ENCODE peak calls at places on chromosomes 16 and 17, in eight cellular contexts. X is uterus; T is HCT116; L is CD4-positive, alpha-beta T cell; O is thoracic aorta; F is neural progenitor cell; V is OCI-LY7; Q is upper lobe of right lung. B is an unnamed sample. For H3K9me3, the result is how much of the 10 kb centered on the place peaks cover.

GRCh38 chr17:8015957-8016631 is 13.7 kb downstream of the GUCY2D start:
- DNase-seq in V (no peak), L (peak), F (peak), T (no peak), Q (peak), X (no peak), O (no peak), B (no peak)

GRCh38 chr17:14904406-14904805 is 360.7 kb downstream of the PMP22 start:
- DNase-seq in Q (no peak), L (no peak), O (no peak), V (no peak), T (no peak), F (no peak), X (no peak), B (no peak)

GRCh38 chr17:7538891-7539290 is 10.0 kb upstream of the TNFSF12 start:
- DNase-seq in T (no peak), F (no peak), V (no peak), O (no peak), Q (no peak), L (no peak), X (no peak), B (no peak)

GRCh38 chr17:40063034-40063765 is 435 bp downstream of the THRA start:
- DNase-seq in V (peak), F (peak), X (peak), T (no peak), O (no peak), Q (peak), L (peak), B (no peak)

GRCh38 chr17:41415833-41416335 is 8.5 kb downstream of the KRT37 start:
- DNase-seq in Q (no peak), L (no peak), F (no peak), O (no peak), T (no peak), X (peak), V (no peak), B (no peak)

GRCh38 chr16:23950291-23950894 is 114.6 kb downstream of the PRKCB start:
- DNase-seq in O (no peak), L (no peak), X (no peak), T (no peak), Q (no peak), F (no peak), V (no peak), B (no peak)

GRCh38 chr16:79885320-79885719 is 284.8 kb upstream of the MAF start:
- DNase-seq in F (no peak), T (no peak), Q (no peak), L (no peak), O (no peak), X (no peak), V (no peak), B (peak)

GRCh38 chr16:87850009-87851006 is 19.0 kb downstream of the SLC7A5 start:
- DNase-seq in L (peak), Q (peak), V (peak), O (no peak), X (peak), F (peak), T (no peak), B (no peak)

GRCh38 chr17:57294629-57295501 is 38.5 kb downstream of the MSI2 start:
- DNase-seq in L (peak), T (peak), F (no peak), Q (no peak), X (no peak), O (no peak), V (no peak), B (no peak)

GRCh38 chr17:48554412-48555090 is 9.6 kb upstream of the HOXB2 start:
- DNase-seq in X (no peak), T (no peak), Q (peak), L (no peak), O (no peak), V (no peak), F (peak), B (no peak)

GRCh38 chr16:10504404-10504885 is 76.0 kb downstream of the EMP2 start:
- DNase-seq in T (no peak), X (no peak), F (peak), O (no peak), L (no peak), V (no peak), Q (no peak), B (no peak)

GRCh38 chr16:19008245-19008644 is 24.5 kb downstream of the TMC7 start:
- DNase-seq in Q (no peak), T (no peak), L (no peak), F (peak), V (no peak), X (no peak), O (no peak), B (peak)

GRCh38 chr16:58022601-58023371 is 2.8 kb upstream of the MMP15 start:
- DNase-seq in T (no peak), Q (peak), F (no peak), V (no peak), L (no peak), X (peak), O (no peak), B (no peak)

GRCh38 chr17:59785091-59785799 is 77.8 kb downstream of the VMP1 start:
- DNase-seq in F (no peak), V (no peak), L (no peak), Q (no peak), T (no peak), O (no peak), X (no peak), B (no peak)

GRCh38 chr16:87061521-87061920 is 255.7 kb downstream of the C16orf95 start:
- DNase-seq in F (no peak), Q (no peak), L (no peak), T (no peak), V (no peak), O (no peak), X (no peak), B (no peak)

GRCh38 chr17:5537251-5537650 is 47.1 kb downstream of the NLRP1 start:
- DNase-seq in T (no peak), O (no peak), V (no peak), L (no peak), X (no peak), F (no peak), Q (no peak), B (no peak)

GRCh38 chr16:15502041-15502725 is 67.8 kb downstream of the BMERB1 start:
- DNase-seq in V (no peak), L (no peak), O (no peak), F (no peak), X (no peak), Q (no peak), T (peak), B (no peak)

GRCh38 chr16:24993722-24994686 is 21.2 kb downstream of the ARHGAP17 start:
- DNase-seq in L (no peak), O (no peak), X (no peak), V (no peak), Q (no peak), T (peak), F (no peak), B (no peak)

GRCh38 chr17:27549251-27549919 is 81.6 kb upstream of the LGALS9 start:
- DNase-seq in X (no peak), O (no peak), L (no peak), F (no peak), V (no peak), T (no peak), Q (no peak), B (no peak)

GRCh38 chr16:324451-325334 is 27.8 kb downstream of the AXIN1 start:
- DNase-seq in O (no peak), F (no peak), V (peak), Q (no peak), T (no peak), L (peak), X (no peak), B (no peak)

GRCh38 chr16:23679274-23679985 is 741 bp downstream of the PLK1 start:
- DNase-seq in F (peak), Q (no peak), L (no peak), V (peak), T (no peak), O (no peak), X (no peak), B (peak)

GRCh38 chr16:49537924-49538455 is 164.4 kb downstream of the C16orf78 start:
- DNase-seq in V (no peak), X (no peak), O (no peak), Q (no peak), F (no peak), L (no peak), T (no peak), B (peak)

GRCh38 chr17:78130439-78131101 is at the start of gene TMC8:
- DNase-seq in X (no peak), O (no peak), T (no peak), L (peak), V (peak), F (no peak), Q (peak), B (no peak)

GRCh38 chr16:24609740-24610420 is 70.5 kb downstream of the RBBP6 start:
- DNase-seq in X (peak), Q (peak), O (peak), F (peak), V (no peak), L (no peak), T (no peak), B (peak)

GRCh38 chr16:12539185-12539929 is 264.3 kb downstream of the CPPED1 start:
- DNase-seq in L (no peak), X (no peak), F (no peak), T (no peak), Q (no peak), O (no peak), V (no peak), B (no peak)

GRCh38 chr16:50331570-50331969 is 37.2 kb downstream of the BRD7 start:
- DNase-seq in O (no peak), T (no peak), V (no peak), Q (no peak), X (no peak), L (no peak), F (no peak), B (no peak)

GRCh38 chr17:76000016-76000754 is 470 bp upstream of the CDK3 start:
- DNase-seq in T (peak), Q (no peak), F (peak), L (peak), O (no peak), V (peak), X (no peak), B (no peak)

GRCh38 chr17:81026266-81027036 is 8.5 kb upstream of the BAIAP2 start:
- DNase-seq in F (no peak), X (no peak), T (no peak), Q (peak), O (no peak), V (no peak), L (no peak), B (no peak)

GRCh38 chr16:3646348-3646920 is 8.1 kb upstream of the DNASE1 start:
- DNase-seq in X (no peak), F (no peak), Q (peak), O (no peak), T (peak), L (no peak), V (no peak), B (no peak)
- TF ChIP-seq CTCF in X (no peak), F (no peak), Q (no peak), O (no peak), T (no peak), L (no peak), V (no peak), B (no peak)

DNA sequence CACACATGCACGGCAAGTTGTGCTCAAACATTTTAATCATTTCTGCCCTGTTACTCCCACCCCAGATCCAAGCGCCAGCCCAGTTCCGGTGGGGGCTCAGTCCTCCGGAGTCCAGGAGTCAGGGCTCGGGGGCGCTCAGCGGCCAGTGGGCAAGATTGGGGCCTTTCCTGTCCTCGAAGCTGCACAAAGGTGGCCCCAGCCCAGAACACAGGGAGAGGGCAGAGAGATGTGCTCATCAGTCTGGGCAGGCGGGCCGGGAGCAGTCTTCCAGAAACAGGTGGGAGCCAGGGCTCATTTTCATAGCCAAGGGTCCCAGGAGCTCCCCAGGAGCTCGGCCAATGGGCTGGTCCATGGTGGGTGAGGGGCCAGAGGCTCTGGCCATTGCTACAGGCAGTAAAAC is 4.1 kb downstream of the PRSS8 start:
- DNase-seq in V (no peak), F (no peak), T (no peak), X (no peak), L (no peak), O (no peak), Q (peak), B (peak)
- H3K27ac ChIP-seq in V (no peak), F (no peak), T (peak), X (no peak), L (no peak), O (no peak), Q (peak), B (peak)

GRCh38 chr16:35302859-35303258 is 1843.4 kb downstream of the TP53TG3F start:
- DNase-seq in X (no peak), F (no peak), Q (no peak), L (no peak), O (no peak), V (no peak), T (no peak), B (no peak)
- H3K9me3 ChIP-seq in X (under half), F (under half), Q (under half), L (under half), O (under half), V (under half), T (under half), B (under half)

DNA sequence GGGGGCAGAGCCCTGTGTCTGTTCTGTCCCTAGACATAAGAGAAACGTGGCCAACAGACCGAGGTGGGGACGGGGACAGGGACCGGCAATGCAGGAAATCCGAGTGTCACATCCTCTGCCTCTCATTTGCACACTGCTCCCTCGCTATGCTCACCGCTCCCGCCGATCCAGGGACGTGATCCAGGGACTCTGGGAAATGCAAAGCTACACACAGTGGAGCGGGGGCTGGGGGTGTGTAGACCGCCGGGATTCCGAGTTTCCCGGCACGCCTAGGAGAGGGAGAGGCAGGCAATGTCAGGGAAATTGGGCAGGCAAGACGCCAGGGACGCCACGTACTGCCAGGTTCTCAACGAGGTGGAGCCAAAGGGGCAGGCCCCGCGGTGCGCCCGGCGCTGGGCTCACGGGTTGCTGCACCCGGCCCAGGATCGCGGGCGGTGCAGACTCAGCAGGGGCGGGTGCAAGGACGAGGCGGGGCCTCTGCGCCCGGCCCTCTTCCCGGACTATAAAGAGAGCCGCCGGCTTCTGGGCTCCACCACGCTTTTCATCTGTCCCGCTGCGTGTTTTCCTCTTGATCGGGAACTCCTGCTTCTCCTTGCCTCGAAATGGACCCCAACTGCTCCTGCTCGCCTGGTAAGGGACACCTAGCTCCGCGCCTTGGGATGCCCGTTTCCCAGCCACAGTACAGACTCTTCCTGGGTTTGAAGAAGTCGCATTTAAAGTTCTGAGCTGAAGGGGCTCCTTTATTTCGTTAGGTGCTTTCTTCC is at the start of gene MT1X:
- DNase-seq in Q (peak), O (peak), V (peak), F (peak), T (peak), L (peak), X (peak), B (peak)
- TF ChIP-seq CTCF in Q (no peak), O (no peak), V (no peak), F (no peak), T (no peak), L (no peak), X (no peak), B (no peak)

GRCh38 chr16:85158702-85159225 is 46.5 kb upstream of the CIBAR2 start:
- DNase-seq in L (no peak), X (no peak), T (no peak), V (no peak), O (no peak), F (no peak), Q (no peak), B (no peak)

GRCh38 chr16:85156869-85157268 is 44.6 kb upstream of the CIBAR2 start:
- DNase-seq in O (no peak), L (no peak), V (no peak), T (no peak), F (no peak), Q (no peak), X (no peak), B (no peak)

GRCh38 chr16:85159226-85159980 is 47.1 kb upstream of the CIBAR2 start:
- DNase-seq in L (no peak), X (no peak), V (no peak), Q (no peak), F (no peak), O (no peak), T (no peak), B (no peak)

GRCh38 chr16:85157372-85157771 is 45.1 kb upstream of the CIBAR2 start:
- DNase-seq in X (no peak), O (no peak), F (no peak), V (no peak), Q (no peak), L (no peak), T (no peak), B (no peak)

DNA sequence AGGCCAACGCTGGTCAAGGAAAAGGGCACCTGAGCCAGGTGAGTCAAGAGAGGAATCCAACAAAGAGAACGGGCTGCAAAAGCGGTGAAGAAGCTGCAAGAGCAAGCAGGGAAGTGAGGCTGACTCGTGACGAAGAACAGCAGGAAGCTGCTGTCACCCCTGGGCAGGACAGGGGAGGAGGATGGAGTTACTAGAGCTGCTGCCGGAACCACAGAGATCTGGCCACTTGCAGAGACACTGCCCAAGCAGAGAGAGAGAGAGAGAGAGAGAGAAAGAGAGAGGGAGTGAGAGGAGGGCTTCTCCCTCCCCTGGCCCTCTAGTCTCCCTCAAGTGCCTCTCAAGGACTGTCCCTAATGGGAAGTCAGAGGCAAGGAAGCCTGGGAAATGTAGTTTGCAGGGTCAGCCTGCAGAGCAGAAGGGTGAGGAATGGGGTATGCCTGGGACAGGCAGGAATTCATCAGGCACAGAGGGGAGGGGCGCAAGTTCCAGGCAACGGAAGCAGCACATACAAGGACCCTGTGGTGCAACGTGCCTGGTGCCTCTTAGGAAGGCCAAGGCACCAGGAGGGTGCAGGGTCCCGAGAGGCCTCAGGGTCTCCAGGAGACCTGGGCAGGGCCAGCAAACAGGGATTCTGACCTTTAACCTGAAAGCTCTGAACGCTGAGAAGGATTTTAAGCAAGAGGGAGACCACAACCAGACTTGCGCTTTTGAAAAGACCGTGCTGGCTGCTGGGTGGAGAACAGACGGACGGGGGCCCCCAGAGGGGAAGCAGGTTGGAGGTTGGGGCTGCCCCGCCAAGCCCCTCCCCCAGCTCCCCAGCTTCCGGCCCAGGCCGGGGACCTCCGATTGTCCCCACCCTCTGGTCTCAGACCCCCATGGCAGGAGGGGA is 45.8 kb upstream of the CIBAR2 start:
- DNase-seq in T (no peak), Q (no peak), L (no peak), O (no peak), X (no peak), F (peak), V (no peak), B (no peak)
- H3K27ac ChIP-seq in T (no peak), Q (no peak), L (peak), O (no peak), X (no peak), F (no peak), V (no peak), B (no peak)

GRCh38 chr16:3295783-3296182 is 9.4 kb downstream of the TIGD7 start:
- DNase-seq in O (no peak), Q (no peak), F (no peak), L (no peak), V (no peak), T (no peak), X (no peak), B (no peak)

GRCh38 chr16:3295209-3295608 is 10.0 kb downstream of the TIGD7 start:
- DNase-seq in O (no peak), T (no peak), X (no peak), F (no peak), L (no peak), Q (no peak), V (no peak), B (no peak)

GRCh38 chr16:3289998-3290673 is 6.8 kb downstream of the ZNF263 start:
- DNase-seq in L (no peak), T (no peak), F (no peak), O (no peak), Q (no peak), V (no peak), X (no peak), B (no peak)

GRCh38 chr16:3292604-3293003 is 9.3 kb downstream of the ZNF263 start:
- DNase-seq in F (no peak), X (no peak), V (no peak), O (no peak), L (no peak), Q (no peak), T (no peak), B (no peak)
- H3K9me3 ChIP-seq in F (under half), X (half or more), V (under half), O (half or more), L (half or more), Q (half or more), T (under half), B (under half)